ENCODE peak calls at places on chromosome 1, in seven cellular contexts. F is body of pancreas, R is iPS DF 19.7, G is glutamatergic neuron, C is naive B cell, O is HEK293T, Q is fibroblast of gingiva. D is an unnamed sample.

GRCh38 chr1:72282271-72282656 is at the start of gene NEGR1:
- DNase-seq in F (peak), R (no peak), G (peak), C (peak), O (peak), Q (peak), D (no peak)

GRCh38 chr1:241817331-241817792 is 30.6 kb upstream of the EXO1 start:
- DNase-seq in F (no peak), R (no peak), G (no peak), C (no peak), O (no peak), Q (peak), D (no peak)

GRCh38 chr1:63277195-63278192 is 44.9 kb upstream of the FOXD3 start:
- DNase-seq in F (no peak), R (no peak), G (no peak), C (no peak), O (no peak), Q (no peak), D (no peak)

GRCh38 chr1:2342384-2343022 is 48.9 kb downstream of the MORN1 start:
- DNase-seq in F (no peak), R (no peak), G (peak), C (no peak), O (no peak), Q (no peak), D (no peak)

GRCh38 chr1:94067196-94067595 is 53.8 kb downstream of the ABCA4 start:
- DNase-seq in F (no peak), R (no peak), G (no peak), C (no peak), O (no peak), Q (no peak), D (no peak)

GRCh38 chr1:229753764-229754553 is 127.9 kb downstream of the URB2 start:
- DNase-seq in F (peak), R (no peak), G (no peak), C (no peak), O (no peak), Q (no peak), D (no peak)

GRCh38 chr1:213934642-213935041 is 53.1 kb upstream of the PROX1 start:
- DNase-seq in F (peak), R (no peak), G (no peak), C (no peak), O (no peak), Q (no peak), D (no peak)

GRCh38 chr1:115331531-115332331 is 6.3 kb downstream of the NGF start:
- DNase-seq in F (no peak), R (no peak), G (no peak), C (no peak), O (no peak), Q (peak), D (no peak)

GRCh38 chr1:82589588-82589987 is 788.9 kb downstream of the ADGRL2 start:
- DNase-seq in F (no peak), R (no peak), G (no peak), C (no peak), O (no peak), Q (no peak), D (no peak)

D was measured in NCI-H2227 treated with DMSO at 0.1 percent for 48 hours.